ENCODE peak calls at places on chromosomes 13 and 19, in six cellular contexts. J is NCI-H2171 treated with DMSO at 0.1 percent for 48 hours; O is A172; B is fibroblast of lung; N is uterus; U is activated naive CD4-positive, alpha-beta T cell treated with anti-CD3 and anti-CD28 coated beads, Interleukin-2, amount 50 U/mL, for 16 hours. I is an unnamed sample.
A peak's percentile ranks its signal among the peaks of the same experiment; 100 is the strongest.

GRCh38 chr19:15423130-15423529 is 4.3 kb upstream of the AKAP8L start:
- DNase-seq in J (no peak), O (no peak), B (no peak), N (no peak), U (no peak), I (no peak)

GRCh38 chr19:32416749-32417469 is 11.3 kb downstream of the DPY19L3 start:
- DNase-seq in J (no peak), O (no peak), B (peak; percentile 43), N (no peak), U (no peak), I (no peak)

GRCh38 chr19:41872384-41872774 is 4.7 kb upstream of the CD79A start:
- DNase-seq in J (no peak), O (no peak), B (no peak), N (no peak), U (no peak), I (no peak)

GRCh38 chr19:55384576-55385235 is 614 bp upstream of the TMEM238 start:
- DNase-seq in J (peak; percentile 60), O (no peak), B (no peak), N (peak; percentile 31), U (peak; percentile 47), I (no peak)

GRCh38 chr13:99450416-99450815 is 50.9 kb upstream of the TM9SF2 start:
- DNase-seq in J (no peak), O (no peak), B (no peak), N (no peak), U (no peak), I (no peak)

GRCh38 chr19:58453743-58454142 is 2.3 kb downstream of the ZNF324B start:
- DNase-seq in J (no peak), O (no peak), B (no peak), N (no peak), U (no peak), I (no peak)

GRCh38 chr19:42965204-42965603 is 28.2 kb upstream of the PSG7 start:
- DNase-seq in J (no peak), O (peak; percentile 69), B (peak; percentile 84), N (no peak), U (no peak), I (no peak)

GRCh38 chr19:33629826-33630375 is 8.1 kb downstream of the CHST8 start:
- DNase-seq in J (no peak), O (no peak), B (no peak), N (no peak), U (no peak), I (no peak)

GRCh38 chr13:37094840-37095239 is 10.6 kb downstream of the CSNK1A1L start:
- DNase-seq in J (no peak), O (no peak), B (no peak), N (no peak), U (no peak), I (no peak)

GRCh38 chr13:26929971-26930730 is 169.6 kb upstream of the GPR12 start:
- DNase-seq in J (peak; percentile 60), O (peak; percentile 63), B (peak; percentile 56), N (peak; percentile 70), U (peak; percentile 65), I (peak; percentile 11)

GRCh38 chr19:36121486-36122124 is 6.3 kb downstream of the TBCB start:
- DNase-seq in J (no peak), O (no peak), B (no peak), N (no peak), U (no peak), I (no peak)

GRCh38 chr19:41218615-41219507 is at the start of gene AXL:
- DNase-seq in J (no peak), O (peak; percentile 89), B (peak; percentile 85), N (peak; percentile 84), U (no peak), I (peak; percentile 73)

GRCh38 chr19:56671613-56671994 is at the start of gene ZNF835:
- DNase-seq in J (peak; percentile 84), O (no peak), B (peak; percentile 2), N (peak; percentile 93), U (peak; percentile 86), I (peak; percentile 47)

GRCh38 chr19:4499318-4499717 is 19.0 kb downstream of the PLIN4 start:
- DNase-seq in J (no peak), O (no peak), B (no peak), N (no peak), U (no peak), I (no peak)

GRCh38 chr19:4456566-4456842 is 1.1 kb downstream of the UBXN6 start:
- DNase-seq in J (no peak), O (peak; percentile 63), B (peak; percentile 72), N (no peak), U (no peak), I (peak; percentile 29)

GRCh38 chr13:29937836-29938235 is 87.4 kb upstream of the UBL3 start:
- DNase-seq in J (peak; percentile 83), O (no peak), B (no peak), N (no peak), U (peak; percentile 19), I (no peak)

GRCh38 chr13:94408300-94409036 is 71.0 kb downstream of the DCT start:
- DNase-seq in J (no peak), O (no peak), B (no peak), N (no peak), U (no peak), I (no peak)

GRCh38 chr13:99018418-99019180 is 40.7 kb upstream of the DOCK9 start:
- DNase-seq in J (no peak), O (peak; percentile 65), B (peak; percentile 87), N (no peak), U (no peak), I (peak; percentile 23)

I was measured in kidney glomerular epithelial cell.